ENCODE peak calls at places on chromosomes 7 and 10, in ten cellular contexts. C is iris pigment epithelial cell; Y is midbrain; U is KG1; E is fibroblast of pulmonary artery; T is endothelial cell of umbilical vein; D is stimulated activated CD8-positive, alpha-beta memory T cell treated with anti-CD3 and anti-CD28 coated beads, Interleukin-2, amount 100 ng/mL, for 1 hour; L is D341Med; X is astrocyte of the hippocampus; R is NCI-H524. J is an unnamed sample.

GRCh38 chr7:140479739-140480084 is 407 bp upstream of the MKRN1 start:
- DNase-seq in C (no peak), Y (no peak), U (no peak), E (no peak), T (no peak), D (no peak), L (no peak), X (no peak), R (no peak), J (no peak)

GRCh38 chr7:130151591-130152269 is 53.5 kb downstream of the TMEM209 start:
- DNase-seq in C (peak; percentile 33), Y (no peak), U (no peak), E (peak; percentile 38), T (no peak), D (no peak), L (no peak), X (no peak), R (no peak), J (no peak)

GRCh38 chr10:28554952-28555351 is 22.0 kb downstream of the WAC start:
- DNase-seq in C (no peak), Y (no peak), U (no peak), E (no peak), T (no peak), D (no peak), L (no peak), X (no peak), R (no peak), J (no peak)

GRCh38 chr10:60524541-60524940 is 134.9 kb upstream of the ANK3 start:
- DNase-seq in C (peak; percentile 86), Y (no peak), U (no peak), E (peak; percentile 32), T (no peak), D (no peak), L (no peak), X (peak; percentile 37), R (no peak), J (no peak)

GRCh38 chr7:7992502-7992901 is 23.9 kb downstream of the GLCCI1 start:
- DNase-seq in C (no peak), Y (no peak), U (no peak), E (no peak), T (no peak), D (no peak), L (no peak), X (no peak), R (no peak), J (no peak)

GRCh38 chr7:140235114-140235513 is 58.3 kb upstream of the KDM7A start:
- DNase-seq in C (no peak), Y (no peak), U (no peak), E (no peak), T (no peak), D (no peak), L (no peak), X (no peak), R (no peak), J (no peak)

GRCh38 chr7:132709971-132710567 is 133.8 kb upstream of the PLXNA4 start:
- DNase-seq in C (peak; percentile 57), Y (peak; percentile 16), U (no peak), E (peak; percentile 66), T (peak; percentile 59), D (no peak), L (no peak), X (peak; percentile 49), R (no peak), J (peak; percentile 22)

GRCh38 chr10:100045592-100045991 is 35.8 kb upstream of the DNMBP start:
- DNase-seq in C (peak; percentile 25), Y (no peak), U (no peak), E (no peak), T (no peak), D (no peak), L (no peak), X (no peak), R (no peak), J (no peak)

GRCh38 chr7:137728426-137728825 is 118.3 kb downstream of the DGKI start:
- DNase-seq in C (no peak), Y (no peak), U (no peak), E (no peak), T (no peak), D (no peak), L (peak; percentile 74), X (no peak), R (peak; percentile 72), J (no peak)

GRCh38 chr7:154553711-154554265 is 449.1 kb downstream of the PAXIP1 start:
- DNase-seq in C (no peak), Y (no peak), U (no peak), E (no peak), T (no peak), D (no peak), L (no peak), X (no peak), R (no peak), J (no peak)

GRCh38 chr7:137572071-137572784 is 228.7 kb upstream of the PTN start:
- DNase-seq in C (no peak), Y (no peak), U (no peak), E (peak; percentile 35), T (no peak), D (no peak), L (no peak), X (no peak), R (no peak), J (no peak)

GRCh38 chr7:78939669-78940068 is 513.8 kb downstream of the MAGI2 start:
- DNase-seq in C (peak; percentile 7), Y (no peak), U (no peak), E (no peak), T (no peak), D (no peak), L (no peak), X (no peak), R (no peak), J (no peak)

GRCh38 chr7:66344166-66344565 is 139.0 kb downstream of the TPST1 start:
- DNase-seq in C (peak; percentile 84), Y (no peak), U (no peak), E (peak; percentile 85), T (no peak), D (no peak), L (no peak), X (no peak), R (no peak), J (no peak)

GRCh38 chr10:72019085-72019876 is 55.1 kb downstream of the CHST3 start:
- DNase-seq in C (no peak), Y (no peak), U (no peak), E (no peak), T (no peak), D (no peak), L (no peak), X (no peak), R (no peak), J (no peak)

GRCh38 chr10:23918090-23918704 is 290.7 kb upstream of the KIAA1217 start:
- DNase-seq in C (no peak), Y (no peak), U (no peak), E (no peak), T (no peak), D (no peak), L (no peak), X (peak; percentile 51), R (no peak), J (peak; percentile 52)

GRCh38 chr7:132256721-132257212 is 319.5 kb downstream of the PLXNA4 start:
- DNase-seq in C (no peak), Y (no peak), U (no peak), E (no peak), T (no peak), D (no peak), L (no peak), X (no peak), R (no peak), J (no peak)

GRCh38 chr10:132337019-132337418 is 5.0 kb downstream of the LRRC27 start:
- DNase-seq in C (no peak), Y (no peak), U (no peak), E (no peak), T (peak; percentile 46), D (no peak), L (no peak), X (peak; percentile 37), R (no peak), J (no peak)